ENCODE peak calls at places on chromosomes 3 and 15, in eight cellular contexts. N is left ventricle myocardium inferior; C is AG04450; I is GM23248; A is tibial artery; B is dorsolateral prefrontal cortex; O is K562; U is CD8-positive, alpha-beta T cell. D is an unnamed sample.

GRCh38 chr3:104835376-104835775 is 531.3 kb upstream of the ALCAM start:
- DNase-seq in N (no peak), C (no peak), I (no peak), A (no peak), B (no peak), O (no peak), U (no peak), D (no peak)

GRCh38 chr3:104742044-104742443 is 624.7 kb upstream of the ALCAM start:
- DNase-seq in N (no peak), C (no peak), I (no peak), A (no peak), B (no peak), O (no peak), U (no peak), D (no peak)

GRCh38 chr15:40871749-40872617 is 2.1 kb downstream of the RHOV start:
- DNase-seq in N (no peak), C (no peak), I (no peak), A (no peak), B (no peak), O (no peak), U (no peak), D (no peak)

GRCh38 chr3:153026026-153026425 is 136.0 kb upstream of the RAP2B start:
- DNase-seq in N (no peak), C (no peak), I (peak; percentile 74), A (no peak), B (no peak), O (peak; percentile 36), U (no peak), D (peak; percentile 19)

GRCh38 chr3:158792709-158793108 is 9.1 kb upstream of the MFSD1 start:
- DNase-seq in N (no peak), C (peak; percentile 72), I (peak; percentile 97), A (no peak), B (no peak), O (no peak), U (no peak), D (no peak)

GRCh38 chr15:42151012-42151615 is 5.3 kb downstream of the PLA2G4F start:
- DNase-seq in N (no peak), C (no peak), I (no peak), A (no peak), B (peak; percentile 9), O (no peak), U (no peak), D (no peak)

GRCh38 chr3:22937536-22937935 is 265.6 kb upstream of the UBE2E2 start:
- DNase-seq in N (no peak), C (no peak), I (no peak), A (no peak), B (no peak), O (no peak), U (no peak), D (peak; percentile 42)

GRCh38 chr3:114092151-114093000 is 35.8 kb downstream of the QTRT2 start:
- DNase-seq in N (no peak), C (no peak), I (peak; percentile 37), A (no peak), B (no peak), O (no peak), U (no peak), D (no peak)

GRCh38 chr15:66831801-66832390 is 129.9 kb downstream of the SMAD6 start:
- DNase-seq in N (no peak), C (no peak), I (no peak), A (no peak), B (peak; percentile 25), O (no peak), U (no peak), D (no peak)

GRCh38 chr3:95088464-95088863 is 1025.6 kb downstream of the NSUN3 start:
- DNase-seq in N (no peak), C (no peak), I (no peak), A (no peak), B (no peak), O (no peak), U (no peak), D (no peak)

GRCh38 chr3:48187579-48188265 is 495 bp downstream of the CDC25A start:
- DNase-seq in N (peak; percentile 35), C (no peak), I (no peak), A (peak; percentile 58), B (no peak), O (peak; percentile 12), U (no peak), D (peak; percentile 37)

GRCh38 chr15:71160976-71161375 is 45.7 kb downstream of the THSD4 start:
- DNase-seq in N (no peak), C (no peak), I (no peak), A (no peak), B (no peak), O (no peak), U (no peak), D (no peak)

GRCh38 chr15:60683156-60683555 is 204.2 kb upstream of the ICE2 start:
- DNase-seq in N (no peak), C (no peak), I (no peak), A (no peak), B (no peak), O (no peak), U (no peak), D (no peak)

GRCh38 chr3:169871129-169871886 is 1.6 kb upstream of the LRRC31 start:
- DNase-seq in N (no peak), C (no peak), I (no peak), A (no peak), B (no peak), O (no peak), U (no peak), D (no peak)

GRCh38 chr15:58015565-58015964 is 49.9 kb downstream of the ALDH1A2 start:
- DNase-seq in N (no peak), C (no peak), I (peak; percentile 77), A (no peak), B (no peak), O (no peak), U (no peak), D (no peak)

GRCh38 chr15:65069179-65069578 is 1.4 kb upstream of the RASL12 start:
- DNase-seq in N (peak; percentile 60), C (peak; percentile 99), I (peak; percentile 97), A (no peak), B (no peak), O (no peak), U (no peak), D (peak; percentile 83)

GRCh38 chr3:31962801-31963205 is 18.3 kb downstream of the OSBPL10 start:
- DNase-seq in N (no peak), C (no peak), I (peak; percentile 40), A (no peak), B (no peak), O (no peak), U (no peak), D (no peak)

GRCh38 chr3:102129774-102130608 is 280.7 kb downstream of the NFKBIZ start:
- DNase-seq in N (peak; percentile 18), C (peak; percentile 38), I (peak; percentile 78), A (peak; percentile 54), B (no peak), O (no peak), U (no peak), D (peak; percentile 11)

GRCh38 chr3:50194903-50195500 is 3.6 kb downstream of the GNAT1 start:
- DNase-seq in N (no peak), C (no peak), I (peak; percentile 56), A (no peak), B (no peak), O (peak; percentile 85), U (peak; percentile 70), D (no peak)

GRCh38 chr3:57127849-57128566 is 37.1 kb downstream of the IL17RD start:
- DNase-seq in N (no peak), C (no peak), I (peak; percentile 87), A (peak; percentile 22), B (no peak), O (no peak), U (no peak), D (no peak)

GRCh38 chr3:9302425-9303181 is 53.2 kb upstream of the SRGAP3 start:
- DNase-seq in N (peak; percentile 72), C (peak; percentile 54), I (peak; percentile 84), A (peak; percentile 62), B (peak; percentile 89), O (peak; percentile 88), U (peak; percentile 80), D (peak; percentile 70)
- H3K4me3 ChIP-seq in N (peak overlapping the region; percentile 53), C (peak overlapping the region; percentile 27), I (peak overlapping the region; percentile 55), A (no peak overlapping the region), B (peak overlapping the region; percentile 66), O (no peak overlapping the region), U (no peak overlapping the region), D (no peak overlapping the region)

DNA sequence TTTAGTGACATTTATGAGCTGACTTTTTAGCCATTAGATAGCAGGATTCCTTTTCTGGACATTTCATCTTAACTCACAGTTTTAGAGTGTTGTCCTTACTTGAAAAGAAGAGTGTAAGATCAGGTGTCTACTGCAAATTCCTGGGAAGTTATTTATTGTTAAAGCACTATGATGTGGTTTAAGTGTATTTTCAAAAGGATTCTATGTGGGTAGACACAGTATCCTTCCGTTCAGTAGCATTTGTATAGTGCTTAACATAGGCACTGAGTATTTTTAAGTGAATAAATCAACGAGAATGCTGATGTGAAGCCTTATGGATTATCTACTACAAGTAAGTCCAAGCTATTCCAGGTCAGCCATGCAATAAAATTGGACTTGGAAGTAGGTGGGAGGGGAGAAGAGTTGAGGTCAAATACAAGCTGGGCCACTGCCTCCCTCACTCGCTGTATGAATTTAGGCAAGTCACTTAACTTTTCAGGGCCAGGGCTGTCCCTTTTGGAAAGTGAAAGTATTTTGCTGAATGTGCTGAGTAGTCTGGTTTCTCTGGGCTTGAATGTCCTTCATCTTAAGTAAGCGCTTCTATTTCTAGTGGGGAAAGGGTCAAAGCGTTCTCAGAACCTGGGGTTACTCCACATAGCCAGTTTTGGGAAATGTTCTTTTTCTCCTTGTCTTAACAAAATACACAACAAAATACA is 48.6 kb downstream of the GAP43 start:
- DNase-seq in N (no peak), C (no peak), I (no peak), A (no peak), B (no peak), O (no peak), U (no peak), D (no peak)
- H3K4me3 ChIP-seq in N (peak overlapping the region; percentile 14), C (no peak overlapping the region), I (no peak overlapping the region), A (peak overlapping the region; percentile 1), B (no peak overlapping the region), O (no peak overlapping the region), U (no peak overlapping the region), D (no peak overlapping the region)

DNA sequence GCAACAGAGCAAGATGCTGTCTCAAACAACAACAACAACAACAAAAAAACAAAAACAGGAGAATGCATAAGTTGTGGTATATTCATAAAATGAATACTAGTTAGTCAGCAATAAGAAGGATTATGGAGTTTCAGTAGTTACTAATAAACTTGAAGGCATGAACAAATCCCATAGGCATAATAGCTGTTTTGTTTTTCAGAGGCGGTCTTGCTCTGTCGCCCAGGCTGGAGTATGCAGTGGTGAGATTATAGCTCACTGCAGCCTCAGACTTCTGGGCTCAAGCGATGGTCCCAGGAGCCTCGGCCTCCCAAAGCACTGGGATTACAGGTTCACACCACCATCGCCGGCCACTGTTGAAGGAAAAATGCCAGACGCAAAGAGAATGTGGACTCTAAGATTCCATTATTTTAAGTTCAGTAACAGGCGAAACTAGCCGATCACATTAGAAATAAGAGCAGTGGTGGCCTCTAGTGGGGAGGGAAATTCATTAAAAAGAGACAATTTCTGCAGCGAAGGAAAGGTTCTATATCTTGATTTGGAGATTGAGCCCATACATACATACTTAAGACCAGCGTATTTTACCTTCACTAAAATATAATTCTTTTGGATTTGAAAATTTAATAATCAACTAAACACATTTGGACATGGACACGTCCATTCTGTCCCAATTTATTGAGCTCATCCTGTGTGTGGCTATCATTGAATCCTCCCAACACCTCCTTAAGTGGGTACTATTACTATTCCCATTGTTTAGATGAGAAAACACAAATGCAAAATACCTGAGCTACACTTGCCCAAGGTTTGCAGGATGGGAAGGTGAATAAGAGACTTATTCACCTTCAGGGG is 27.4 kb upstream of the HDAC11 start:
- DNase-seq in N (no peak), C (peak; percentile 11), I (peak; percentile 85), A (peak; percentile 26), B (peak; percentile 53), O (peak; percentile 63), U (peak; percentile 43), D (peak; percentile 44)
- H3K4me3 ChIP-seq in N (peak overlapping the region; percentile 73), C (no peak overlapping the region), I (peak overlapping the region; percentile 81), A (peak overlapping the region; percentile 53), B (peak overlapping the region; percentile 77), O (peak overlapping the region; percentile 43), U (peak overlapping the region; percentile 6), D (peak overlapping the region; percentile 14)

GRCh38 chr15:68593341-68593740 is 14.5 kb downstream of the CORO2B start:
- DNase-seq in N (no peak), C (no peak), I (no peak), A (no peak), B (no peak), O (no peak), U (no peak), D (no peak)
- H3K4me3 ChIP-seq in N (no peak overlapping the region), C (no peak overlapping the region), I (no peak overlapping the region), A (no peak overlapping the region), B (no peak overlapping the region), O (no peak overlapping the region), U (no peak overlapping the region), D (no peak overlapping the region)